ENCODE peak calls at places on chromosomes 4 and X, in ten cellular contexts. K, S, F, Z, A, Y, J, P, U and I are unnamed samples.

GRCh38 chr4:147853706-147854105 is 121.8 kb downstream of the ARHGAP10 start:
- DNase-seq in F (no peak), P (peak; percentile 56), K (no peak), Y (peak; percentile 91), U (peak; percentile 79), S (no peak), Z (no peak), A (no peak), J (no peak), I (no peak)

GRCh38 chrX:152479525-152479924 is 28.4 kb upstream of the GABRA3 start:
- DNase-seq in Z (no peak), A (no peak), Y (no peak), P (no peak), J (no peak), K (no peak), S (no peak), U (no peak), F (no peak), I (no peak)

GRCh38 chr4:5399790-5400421 is 308.5 kb downstream of the EVC2 start:
- DNase-seq in Z (no peak), A (no peak), P (no peak), Y (peak; percentile 6), F (no peak), K (peak; percentile 36), U (no peak), S (no peak), J (peak; percentile 8), I (peak; percentile 8)

GRCh38 chr4:2930135-2930805 is 32.9 kb downstream of the NOP14 start:
- DNase-seq in F (no peak), P (no peak), J (no peak), S (no peak), Y (no peak), A (no peak), Z (no peak), K (no peak), U (no peak), I (no peak)

GRCh38 chr4:74267998-74268606 is 40.2 kb upstream of the EPGN start:
- DNase-seq in F (no peak), A (no peak), J (no peak), U (no peak), Z (peak; percentile 77), S (no peak), Y (peak; percentile 85), K (no peak), P (peak; percentile 19), I (no peak)

GRCh38 chr4:185165605-185166063 is 22.6 kb downstream of the SLC25A4 start:
- DNase-seq in Z (peak; percentile 50), J (peak; percentile 46), F (no peak), Y (peak; percentile 88), U (peak; percentile 79), A (no peak), P (peak; percentile 55), S (peak; percentile 33), K (no peak), I (no peak)

GRCh38 chrX:18542131-18542530 is 116.7 kb downstream of the CDKL5 start:
- DNase-seq in Y (no peak), J (no peak), P (no peak), Z (no peak), A (no peak), U (no peak), F (no peak), K (no peak), S (no peak), I (no peak)

GRCh38 chrX:55279832-55280231 is 15.1 kb upstream of the PAGE3 start:
- DNase-seq in Y (no peak), Z (no peak), F (no peak), K (no peak), J (no peak), P (no peak), U (no peak), A (no peak), S (no peak), I (no peak)

GRCh38 chrX:150036641-150037040 is 98.3 kb upstream of the EOLA2 start:
- DNase-seq in A (no peak), S (no peak), Z (no peak), U (no peak), P (no peak), K (no peak), J (no peak), F (no peak), Y (no peak), I (no peak)

DNA sequence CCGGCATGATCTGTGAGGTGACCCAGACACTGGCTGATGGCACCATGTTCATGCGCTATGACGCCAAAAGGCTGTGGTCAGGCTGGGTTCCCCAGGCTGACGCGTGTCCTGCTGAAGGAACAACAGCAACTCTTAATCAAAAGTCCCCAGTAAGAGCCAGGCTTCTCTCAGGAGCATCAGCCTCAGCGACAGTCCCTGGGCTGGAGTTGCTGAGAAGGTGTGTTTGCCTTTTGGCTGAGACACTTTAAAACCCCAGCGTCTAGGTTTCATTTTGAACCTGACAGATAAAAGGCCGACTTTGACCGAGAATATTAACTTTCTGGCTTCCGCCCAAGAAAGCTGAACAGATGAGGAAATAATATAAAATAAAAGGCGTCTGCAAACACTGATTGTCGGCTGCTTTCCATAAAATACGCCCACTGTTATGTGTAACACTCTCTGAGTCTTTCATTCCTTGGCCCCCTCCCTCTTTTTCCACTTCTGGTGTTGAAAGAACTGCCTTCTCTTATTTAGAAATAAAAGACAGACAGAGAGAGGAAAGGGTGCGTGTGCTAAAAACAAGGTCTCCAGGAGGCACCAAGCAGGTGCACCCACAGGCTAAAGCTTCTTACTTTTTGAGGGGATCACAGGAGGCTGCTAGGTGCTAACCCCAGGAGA is 373.6 kb downstream of the MID1IP1 start:
- DNase-seq in F (no peak), Z (no peak), J (no peak), Y (peak; percentile 5), U (no peak), A (no peak), K (no peak), S (no peak), P (no peak), I (no peak)
- H3K4me3 ChIP-seq in F (no peak overlapping the region), Z (no peak overlapping the region), J (no peak overlapping the region), Y (no peak overlapping the region), U (no peak overlapping the region), A (no peak overlapping the region), K (no peak overlapping the region), S (peak overlapping the region; percentile 11), P (no peak overlapping the region), I (no peak overlapping the region)

GRCh38 chrX:138026211-138026610 is 460.3 kb downstream of the ZIC3 start:
- DNase-seq in A (no peak), K (peak; percentile 0), J (no peak), P (no peak), U (no peak), F (no peak), S (no peak), Z (no peak), Y (peak; percentile 4), I (no peak)

GRCh38 chrX:138018145-138018799 is 452.3 kb downstream of the ZIC3 start:
- DNase-seq in K (no peak), U (no peak), Z (no peak), A (no peak), S (no peak), F (no peak), Y (no peak), P (no peak), J (no peak), I (no peak)

GRCh38 chrX:138020941-138021340 is 455.0 kb downstream of the ZIC3 start:
- DNase-seq in K (no peak), Y (no peak), A (no peak), F (no peak), J (no peak), Z (no peak), P (no peak), S (no peak), U (no peak), I (no peak)
- TF ChIP-seq CTCF in K (no peak), Y (no peak), A (no peak), F (no peak), J (no peak), Z (no peak), P (no peak), S (no peak), U (no peak), I (no peak)

GRCh38 chrX:1249101-1249887 is 19.3 kb upstream of the CSF2RA start:
- DNase-seq in J (no peak), F (peak; percentile 76), P (peak; percentile 38), Y (no peak), U (no peak), S (no peak), Z (no peak), K (no peak), A (peak; percentile 62), I (no peak)
- H3K4me3 ChIP-seq in J (no peak overlapping the region), F (no peak overlapping the region), P (peak overlapping the region; percentile 16), Y (no peak overlapping the region), U (no peak overlapping the region), S (no peak overlapping the region), Z (no peak overlapping the region), K (no peak overlapping the region), A (no peak overlapping the region), I (no peak overlapping the region)

GRCh38 chr4:101200561-101200960 is 146.8 kb downstream of the PPP3CA start:
- DNase-seq in U (peak; percentile 79), A (no peak), S (no peak), J (peak; percentile 78), P (peak; percentile 67), Z (peak; percentile 89), F (no peak), Y (peak; percentile 99), K (peak; percentile 40), I (peak; percentile 66)

GRCh38 chr4:101201421-101201820 is 145.9 kb downstream of the PPP3CA start:
- DNase-seq in Z (no peak), F (no peak), K (no peak), U (no peak), S (no peak), J (no peak), Y (peak; percentile 25), A (no peak), P (no peak), I (no peak)

GRCh38 chr4:101197350-101197749 is 150.0 kb downstream of the PPP3CA start:
- DNase-seq in U (no peak), J (no peak), Y (no peak), S (no peak), F (no peak), Z (no peak), P (no peak), K (no peak), A (no peak), I (no peak)

GRCh38 chr4:101198741-101199339 is 148.5 kb downstream of the PPP3CA start:
- DNase-seq in Z (no peak), Y (no peak), P (no peak), K (no peak), S (no peak), F (no peak), J (no peak), U (no peak), A (no peak), I (no peak)

DNA sequence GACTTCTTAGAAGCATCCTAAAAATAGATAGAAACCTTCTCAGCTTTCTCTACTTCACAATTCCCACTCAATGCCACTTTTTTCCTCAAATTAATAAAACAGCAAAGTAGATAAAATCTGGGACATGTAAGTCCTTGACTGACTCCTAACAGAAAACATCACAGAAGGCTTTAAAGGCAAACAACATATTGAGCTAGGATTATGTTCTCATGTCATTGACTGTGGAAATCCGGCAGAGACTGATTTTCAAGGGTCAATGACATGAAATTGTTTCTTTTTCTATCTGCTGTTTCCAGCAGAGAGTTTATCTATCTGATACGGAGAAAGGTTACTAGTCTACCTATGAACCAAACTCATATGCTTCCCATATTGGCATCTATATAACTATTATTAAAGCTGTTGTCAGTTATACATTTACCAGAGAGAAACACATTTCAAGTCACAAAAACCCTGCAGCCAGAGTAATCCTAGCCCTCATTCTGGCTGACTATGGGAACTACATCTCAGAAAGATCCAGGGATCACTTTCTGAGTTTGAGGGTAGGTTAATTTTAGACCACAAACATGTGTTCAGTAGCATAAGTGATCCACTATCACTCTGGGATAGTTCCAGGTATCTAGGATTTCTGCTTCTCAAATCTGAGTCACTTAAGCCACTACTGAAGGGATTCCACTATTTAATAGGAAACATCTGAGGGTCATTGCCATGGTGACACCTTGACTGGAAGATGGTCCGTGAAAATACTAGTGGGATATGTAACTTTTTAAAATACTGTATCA is 147.6 kb downstream of the PPP3CA start:
- DNase-seq in K (no peak), J (no peak), F (no peak), U (peak; percentile 14), A (no peak), Z (no peak), S (no peak), Y (peak; percentile 90), P (peak; percentile 21), I (no peak)
- TF ChIP-seq CTCF in K (no peak), J (no peak), F (no peak), U (no peak), A (no peak), Z (no peak), S (no peak), Y (no peak), P (no peak), I (no peak)